ENCODE peak calls at places on chromosome 10, in six cellular contexts. D, W, A, H, K and F are unnamed samples.

GRCh38 chr10:79179404-79180309 is 110.9 kb downstream of the ZMIZ1 start:
- DNase-seq in H (no peak), K (no peak), D (no peak), A (no peak), W (peak), F (no peak)

GRCh38 chr10:100775346-100775745 is 30.0 kb downstream of the PAX2 start:
- DNase-seq in K (no peak), A (no peak), W (no peak), H (no peak), D (no peak), F (no peak)

GRCh38 chr10:87634311-87634710 is 25.4 kb upstream of the PAPSS2 start:
- DNase-seq in D (no peak), A (no peak), W (peak), H (no peak), K (no peak), F (no peak)

GRCh38 chr10:55630491-55631056 is 730.5 kb downstream of the ZWINT start:
- DNase-seq in K (no peak), A (no peak), D (no peak), H (no peak), W (peak), F (no peak)

GRCh38 chr10:43036581-43037428 is 40.1 kb upstream of the RET start:
- DNase-seq in K (no peak), W (no peak), A (no peak), H (no peak), D (no peak), F (no peak)

GRCh38 chr10:102449321-102450123 is 1.8 kb downstream of the C10orf95 start:
- DNase-seq in A (peak), K (peak), D (no peak), H (peak), W (peak), F (peak)

GRCh38 chr10:52314822-52315552 is 906 bp downstream of the DKK1 start:
- DNase-seq in D (peak), W (no peak), A (no peak), H (no peak), K (no peak), F (no peak)

GRCh38 chr10:94123253-94123995 is 129.7 kb downstream of the PLCE1 start:
- DNase-seq in W (no peak), H (no peak), D (peak), K (peak), A (no peak), F (no peak)

GRCh38 chr10:88892223-88892967 is 12.3 kb downstream of the STAMBPL1 start:
- DNase-seq in K (no peak), A (no peak), H (no peak), W (no peak), D (no peak), F (no peak)

GRCh38 chr10:124273141-124273540 is 145.6 kb downstream of the OAT start:
- DNase-seq in H (no peak), A (no peak), K (no peak), W (no peak), D (no peak), F (no peak)

GRCh38 chr10:119341236-119342016 is 134.1 kb downstream of the GRK5 start:
- DNase-seq in A (no peak), H (peak), K (peak), D (peak), W (peak), F (peak)

GRCh38 chr10:21160116-21160515 is 263.0 kb upstream of the NEBL start:
- DNase-seq in K (no peak), W (no peak), H (no peak), A (no peak), D (no peak), F (no peak)

GRCh38 chr10:58180633-58181032 is 87.1 kb downstream of the IPMK start:
- DNase-seq in W (no peak), H (no peak), A (no peak), K (no peak), D (no peak), F (no peak)

GRCh38 chr10:43902842-43903241 is 254.2 kb upstream of the ZNF32 start:
- DNase-seq in W (no peak), D (no peak), A (no peak), H (no peak), K (peak), F (no peak)

GRCh38 chr10:130801276-130801675 is 510.2 kb downstream of the TCERG1L start:
- DNase-seq in D (no peak), K (no peak), H (no peak), W (no peak), A (no peak), F (no peak)

GRCh38 chr10:105682911-105683310 is 1041.8 kb downstream of the SORCS3 start:
- DNase-seq in W (no peak), H (no peak), A (no peak), D (no peak), K (no peak), F (no peak)

GRCh38 chr10:103800789-103801540 is 54.4 kb downstream of the SH3PXD2A start:
- DNase-seq in D (no peak), K (peak), H (no peak), A (peak), W (no peak), F (peak)

GRCh38 chr10:90112681-90113080 is 411.3 kb downstream of the KIF20B start:
- DNase-seq in K (no peak), H (no peak), W (no peak), A (no peak), D (no peak), F (no peak)

GRCh38 chr10:3465406-3465891 is 292.9 kb upstream of the PITRM1 start:
- DNase-seq in W (peak), H (no peak), K (no peak), A (no peak), D (no peak), F (peak)

DNA sequence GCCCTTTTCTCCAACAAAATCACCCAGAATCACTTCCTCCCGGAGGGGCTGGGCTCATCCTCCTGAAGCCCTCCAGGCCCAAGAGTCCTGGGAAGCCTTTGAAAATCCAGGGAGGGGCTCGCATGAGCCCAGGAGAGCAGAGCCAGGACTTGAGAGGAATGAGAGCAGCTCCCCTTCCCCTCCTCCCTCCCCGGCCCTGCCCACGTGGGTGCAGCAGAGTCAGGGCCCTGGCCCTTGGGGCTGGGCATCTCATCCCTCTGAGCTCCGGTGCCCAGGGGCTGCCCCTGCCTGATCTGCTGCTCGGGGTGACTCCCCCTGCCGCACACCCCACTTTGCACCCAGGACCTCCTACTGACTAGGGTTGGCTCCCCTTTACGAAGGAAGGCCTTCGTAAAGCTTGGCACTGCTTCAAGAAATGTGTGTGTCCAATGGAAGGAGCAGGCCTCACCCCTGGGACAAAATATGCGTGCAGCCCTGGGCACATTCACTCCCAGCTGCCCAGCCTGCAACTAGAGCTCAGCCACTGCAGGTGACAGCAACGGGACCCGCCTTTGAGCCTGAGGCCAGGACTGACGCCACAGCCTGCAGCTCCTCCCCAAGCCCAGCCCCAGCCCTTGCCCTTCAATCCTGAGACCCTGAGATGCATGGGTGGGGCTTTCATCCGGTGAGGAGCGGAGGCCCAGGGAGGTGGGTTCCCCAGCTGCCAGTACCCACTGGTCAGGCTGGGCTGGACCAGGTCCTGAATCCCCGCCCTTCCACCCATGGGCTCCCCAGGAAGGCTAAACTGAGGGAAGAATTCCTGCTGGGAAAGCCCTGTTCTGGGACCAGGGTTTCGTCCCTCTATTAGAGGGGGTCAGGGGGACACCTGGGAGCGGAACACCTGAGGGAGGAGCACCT is 21.8 kb downstream of the PWWP2B start:
- DNase-seq in H (no peak), A (no peak), W (no peak), D (peak), K (no peak), F (peak)
- TF ChIP-seq POLR2A in H (no peak), A (no peak), W (no peak), D (no peak), K (no peak), F (no peak)

DNA sequence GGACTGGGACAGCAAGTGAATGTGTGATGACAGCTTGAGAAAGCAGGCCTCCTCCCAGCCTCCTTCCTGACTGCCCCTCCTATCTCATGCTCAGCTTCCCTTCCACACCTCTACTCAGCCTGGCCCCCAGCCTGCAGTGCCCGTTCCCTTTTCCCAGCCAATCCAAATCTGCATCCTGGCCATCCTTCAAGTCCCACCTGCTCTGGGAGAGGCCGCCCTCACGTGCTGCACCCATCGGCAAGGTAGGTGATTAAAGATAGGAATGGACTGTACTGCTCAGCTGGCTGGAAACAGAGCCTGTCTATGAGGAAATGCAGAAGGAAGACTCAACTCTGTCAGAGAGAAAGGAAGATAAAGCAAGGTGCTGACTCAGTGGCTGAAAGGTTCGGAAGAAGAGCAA is 16.5 kb upstream of the FGFR2 start:
- DNase-seq in W (no peak), A (no peak), K (no peak), D (no peak), H (no peak), F (no peak)
- TF ChIP-seq MYC in W (no peak), A (no peak), K (no peak), D (no peak), H (no peak), F (no peak)

DNA sequence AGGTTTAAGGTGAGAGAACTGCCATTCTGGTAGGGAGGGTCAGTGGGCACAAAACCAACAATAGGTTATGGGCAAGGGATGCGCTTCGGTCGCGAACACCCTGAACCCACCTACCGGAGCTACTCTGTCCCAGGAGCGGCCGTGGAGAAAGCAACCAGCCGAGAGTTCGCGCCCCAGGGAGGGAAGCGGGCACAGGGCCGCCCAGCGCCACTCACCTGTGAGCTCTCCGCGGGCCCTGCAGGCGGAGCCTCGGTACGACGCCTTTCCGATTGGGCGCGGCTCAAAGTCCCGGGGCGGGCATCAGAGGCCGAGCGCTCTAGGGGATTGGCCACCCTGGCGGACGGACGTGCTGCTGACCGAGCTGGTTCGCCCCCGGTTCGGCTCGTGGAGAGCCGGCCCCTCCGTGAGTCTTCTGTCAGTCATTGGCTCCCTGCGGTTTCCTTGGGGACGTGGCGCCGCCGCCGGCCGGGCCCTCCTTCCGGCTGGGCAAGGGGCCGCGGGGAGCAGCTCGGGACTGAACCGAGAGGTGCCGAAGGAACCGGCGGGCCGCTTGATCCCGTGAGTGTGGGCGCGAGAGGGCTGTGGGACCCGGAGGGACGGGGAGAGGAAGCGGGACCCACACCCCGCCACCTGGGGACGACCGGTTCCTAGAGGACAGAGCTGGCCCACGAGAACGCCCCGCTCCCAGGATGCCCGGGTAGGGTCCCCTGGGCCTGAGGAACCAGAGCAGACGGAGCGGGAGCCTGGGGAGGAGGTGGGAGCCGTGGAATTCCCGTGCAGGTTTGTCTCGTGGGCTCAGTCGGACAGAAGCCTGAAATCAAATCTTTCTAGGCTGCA is at the start of gene ENTPD7:
- DNase-seq in W (peak), K (peak), H (peak), A (peak), D (peak), F (peak)
- TF ChIP-seq POLR2A in W (no peak), K (peak), H (peak), A (peak), D (peak), F (peak)

DNA sequence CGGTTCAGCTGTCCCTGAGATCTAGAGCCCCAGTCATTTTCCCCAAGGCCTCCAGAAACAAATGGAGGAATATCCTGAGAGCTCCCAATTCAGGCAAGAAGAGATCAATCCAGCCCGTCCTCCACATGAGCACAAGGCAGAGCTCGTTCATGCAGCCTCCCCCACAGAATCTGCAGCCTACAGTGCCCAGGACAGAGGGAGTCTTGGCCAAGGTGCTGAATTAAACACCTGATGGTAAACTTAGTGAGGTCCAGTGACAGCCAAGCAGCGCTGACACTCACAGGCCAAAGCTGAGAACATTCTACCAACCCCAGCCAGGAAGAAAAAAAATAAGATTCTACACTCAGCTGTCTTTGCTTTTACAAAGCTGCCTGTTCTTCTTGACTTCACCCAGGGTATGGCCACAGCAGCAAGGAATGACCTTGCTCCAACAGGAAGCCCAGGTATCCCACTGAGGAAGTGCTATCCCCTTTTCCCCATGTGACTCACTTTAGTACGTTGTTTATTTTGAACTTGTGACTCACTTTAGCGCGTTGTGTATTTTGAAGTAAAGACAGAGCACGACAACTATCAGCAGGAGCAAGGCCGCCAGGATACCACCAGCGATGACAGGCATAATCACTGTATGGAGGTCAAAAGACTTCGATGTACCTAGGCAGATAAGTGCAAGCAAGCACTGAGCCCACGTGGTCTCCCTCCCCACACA is 4.4 kb upstream of the CUZD1 start:
- DNase-seq in K (no peak), D (peak), H (no peak), W (peak), A (no peak), F (no peak)
- TF ChIP-seq MYC in K (no peak), D (no peak), H (no peak), W (no peak), A (no peak), F (no peak)

GRCh38 chr10:44960482-44961230 is 1.1 kb downstream of the RASSF4 start:
- DNase-seq in H (no peak), D (no peak), A (no peak), W (no peak), K (peak), F (peak)

GRCh38 chr10:44958897-44959242 is 732 bp upstream of the RASSF4 start:
- DNase-seq in D (no peak), K (no peak), H (no peak), A (no peak), W (no peak), F (no peak)

GRCh38 chr10:44958196-44958896 is 1.3 kb upstream of the RASSF4 start:
- DNase-seq in A (no peak), W (peak), K (no peak), D (no peak), H (no peak), F (no peak)

GRCh38 chr10:44960098-44960480 is 487 bp downstream of the RASSF4 start:
- DNase-seq in D (no peak), A (no peak), W (no peak), H (no peak), K (no peak), F (no peak)

GRCh38 chr10:44959243-44960097 is at the start of gene RASSF4:
- DNase-seq in K (peak), D (peak), W (peak), H (peak), A (no peak), F (peak)
- TF ChIP-seq POLR2A in K (peak), D (peak), W (peak), H (peak), A (peak), F (peak)

GRCh38 chr10:96129387-96130325 is at the start of gene ZNF518A:
- DNase-seq in W (peak), H (peak), D (peak), A (peak), K (peak), F (peak)

GRCh38 chr10:96130326-96130758 is 245 bp downstream of the ZNF518A start:
- DNase-seq in H (peak), K (peak), W (peak), A (no peak), D (peak), F (peak)

GRCh38 chr10:96122824-96123223 is 7.3 kb upstream of the ZNF518A start:
- DNase-seq in K (no peak), H (no peak), A (no peak), D (no peak), W (peak), F (no peak)

GRCh38 chr10:96124230-96125141 is 5.6 kb upstream of the ZNF518A start:
- DNase-seq in H (peak), A (no peak), W (peak), D (peak), K (peak), F (peak)

DNA sequence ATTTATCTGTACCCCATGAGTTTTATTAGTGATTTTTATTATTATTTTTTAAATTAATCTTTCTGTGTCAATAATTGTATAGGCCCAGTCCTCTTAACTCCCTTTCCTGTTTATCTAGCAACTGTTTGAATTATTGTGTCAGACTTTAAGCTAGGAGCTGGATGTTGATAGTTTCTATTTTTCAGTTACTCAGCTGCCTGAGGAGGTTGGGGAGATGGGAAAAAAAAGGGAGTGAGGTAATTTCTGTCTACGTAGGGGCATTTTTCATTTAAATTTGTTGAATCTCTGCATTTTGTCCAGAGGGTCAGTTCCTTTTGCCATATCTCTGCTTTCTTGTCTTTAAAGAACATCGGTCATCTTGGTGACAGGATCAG is 5.0 kb upstream of the ZNF518A start:
- DNase-seq in K (peak), W (peak), A (no peak), D (no peak), H (peak), F (peak)
- TF ChIP-seq MYC in K (no peak), W (no peak), A (no peak), D (no peak), H (no peak), F (peak)

DNA sequence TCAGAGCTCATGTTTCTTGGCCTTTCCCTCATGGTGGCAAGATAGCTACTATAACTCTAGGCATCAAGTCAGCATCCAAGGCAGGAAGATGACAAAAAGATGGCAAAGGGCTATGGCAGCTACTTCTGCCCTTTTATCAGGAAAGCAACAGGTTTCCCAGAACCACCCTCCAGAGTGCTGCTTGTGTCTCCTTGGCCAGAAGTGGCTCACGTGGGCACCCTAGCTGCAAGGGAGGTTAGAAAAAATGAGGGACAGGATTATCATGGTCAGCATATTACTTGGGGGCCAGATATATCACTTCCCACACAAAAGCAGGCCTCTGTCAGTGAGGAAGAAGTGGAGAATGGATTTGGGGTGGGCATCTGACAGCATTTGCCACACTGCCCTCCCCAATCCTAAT is 24.3 kb upstream of the C10orf105 start:
- DNase-seq in A (no peak), K (no peak), W (no peak), D (no peak), H (no peak), F (no peak)
- TF ChIP-seq POLR2A in A (no peak), K (no peak), W (no peak), D (no peak), H (no peak), F (no peak)

GRCh38 chr10:30432631-30433285 is 1.2 kb upstream of the MAP3K8 start:
- DNase-seq in K (no peak), H (peak), A (no peak), D (peak), W (no peak), F (no peak)

GRCh38 chr10:30433779-30434272 is at the start of gene MAP3K8:
- DNase-seq in H (peak), D (peak), W (peak), A (peak), K (peak), F (peak)

GRCh38 chr10:30434273-30435067 is 486 bp downstream of the MAP3K8 start:
- DNase-seq in D (peak), W (peak), K (peak), A (no peak), H (peak), F (peak)

GRCh38 chr10:30435068-30435422 is 1.1 kb downstream of the MAP3K8 start:
- DNase-seq in K (no peak), A (no peak), H (no peak), D (no peak), W (no peak), F (peak)

DNA sequence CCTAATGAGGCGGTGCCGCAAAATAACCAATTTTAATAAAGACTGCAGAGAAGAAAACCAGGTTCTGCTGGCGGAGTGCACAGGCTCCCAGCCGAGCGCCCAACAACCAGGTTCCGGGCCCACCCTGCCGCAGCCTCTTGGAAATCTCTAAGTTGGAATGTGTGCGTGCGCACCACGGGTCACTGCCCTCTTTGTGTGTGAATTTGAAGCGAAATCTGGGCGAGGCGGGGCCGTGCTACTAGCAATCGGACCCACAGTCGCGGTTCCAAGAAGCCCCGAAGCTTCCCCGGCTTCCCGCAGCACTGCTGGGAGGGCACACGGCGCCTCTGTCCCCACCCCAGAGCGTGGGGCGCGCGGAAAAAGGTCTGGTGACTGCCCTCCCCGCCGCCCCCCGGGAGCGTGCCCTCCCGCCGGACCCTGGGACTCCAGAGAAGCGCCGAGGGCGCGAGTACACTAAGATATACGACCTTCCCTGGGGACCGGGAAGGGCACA is 652 bp upstream of the MAP3K8 start:
- DNase-seq in D (peak), W (peak), H (peak), K (peak), A (no peak), F (peak)
- TF ChIP-seq MYC in D (no peak), W (no peak), H (no peak), K (peak), A (no peak), F (no peak)